ENCODE peak calls at places on chromosome 22, in ten cellular contexts. N is psoas muscle, U is sigmoid colon, V is astrocyte of the spinal cord, F is mucosa of descending colon, Y is Panc1, L is left lung, I is dorsolateral prefrontal cortex, D is neural progenitor cell, S is adrenal gland. X is an unnamed sample.

GRCh38 chr22:29700206-29700948 is 19.4 kb upstream of the CABP7 start:
- DNase-seq in U (no peak), L (no peak), F (no peak), N (no peak), V (no peak), S (no peak), Y (no peak), I (no peak), D (no peak), X (no peak)

GRCh38 chr22:28024422-28024888 is 105.4 kb upstream of the PITPNB start:
- DNase-seq in N (peak; percentile 92), D (no peak), L (peak; percentile 12), U (peak; percentile 45), S (peak; percentile 15), F (peak; percentile 5), I (no peak), V (no peak), Y (no peak), X (no peak)

GRCh38 chr22:31177420-31178162 is 17.6 kb downstream of the RNF185 start:
- DNase-seq in L (no peak), S (no peak), V (peak; percentile 87), I (no peak), F (no peak), U (no peak), N (no peak), D (no peak), Y (no peak), X (no peak)

GRCh38 chr22:45226681-45227186 is 14.0 kb downstream of the KIAA0930 start:
- DNase-seq in D (no peak), F (peak; percentile 46), I (peak; percentile 78), S (peak; percentile 67), L (peak; percentile 76), Y (no peak), U (no peak), N (peak; percentile 58), V (no peak), X (peak; percentile 85)

GRCh38 chr22:26669060-26669481 is 11.7 kb downstream of the MIAT start:
- DNase-seq in U (no peak), N (no peak), L (no peak), Y (no peak), S (peak; percentile 44), I (no peak), V (peak; percentile 30), F (no peak), D (peak; percentile 47), X (no peak)

GRCh38 chr22:35524966-35525686 is 15.5 kb upstream of the RASD2 start:
- DNase-seq in I (peak; percentile 49), Y (no peak), N (peak; percentile 73), S (no peak), U (peak; percentile 92), L (no peak), D (no peak), V (no peak), F (no peak), X (no peak)

GRCh38 chr22:50342651-50343540 is at the start of gene PPP6R2:
- DNase-seq in L (peak; percentile 82), N (peak; percentile 91), Y (no peak), D (peak; percentile 93), V (peak; percentile 56), F (peak; percentile 93), S (peak; percentile 81), U (peak; percentile 90), I (peak; percentile 81), X (peak; percentile 90)

GRCh38 chr22:44585559-44586121 is 87.6 kb upstream of the RTL6 start:
- DNase-seq in I (no peak), V (no peak), N (peak; percentile 28), F (no peak), U (peak; percentile 56), S (no peak), L (peak; percentile 8), D (no peak), Y (no peak), X (peak; percentile 32)

GRCh38 chr22:24925586-24926427 is 20.7 kb downstream of the LHFPL7 start:
- DNase-seq in L (no peak), F (no peak), D (peak; percentile 12), V (no peak), U (no peak), I (no peak), N (no peak), S (no peak), Y (no peak), X (no peak)
- TF ChIP-seq CTCF in L (no peak), F (no peak), D (peak; percentile 21), V (no peak), U (no peak), I (no peak), N (no peak), S (no peak), Y (no peak), X (no peak)

GRCh38 chr22:48088926-48089536 is 1326.6 kb downstream of the TBC1D22A start:
- DNase-seq in I (no peak), L (peak; percentile 22), S (peak; percentile 27), N (no peak), F (no peak), U (peak; percentile 71), D (no peak), Y (no peak), V (no peak), X (no peak)

GRCh38 chr22:48091656-48092223 is 1329.3 kb downstream of the TBC1D22A start:
- DNase-seq in Y (no peak), F (no peak), L (peak; percentile 13), D (no peak), V (no peak), N (no peak), U (no peak), S (no peak), I (no peak), X (no peak)

GRCh38 chr22:48091060-48091650 is 1328.7 kb downstream of the TBC1D22A start:
- DNase-seq in Y (no peak), U (peak; percentile 18), V (no peak), S (no peak), D (no peak), F (no peak), N (no peak), L (peak; percentile 10), I (no peak), X (no peak)

GRCh38 chr22:48089601-48090331 is 1327.3 kb downstream of the TBC1D22A start:
- DNase-seq in U (peak; percentile 86), Y (no peak), I (peak; percentile 54), N (peak; percentile 80), L (peak; percentile 41), F (peak; percentile 43), S (peak; percentile 88), D (no peak), V (no peak), X (no peak)

DNA sequence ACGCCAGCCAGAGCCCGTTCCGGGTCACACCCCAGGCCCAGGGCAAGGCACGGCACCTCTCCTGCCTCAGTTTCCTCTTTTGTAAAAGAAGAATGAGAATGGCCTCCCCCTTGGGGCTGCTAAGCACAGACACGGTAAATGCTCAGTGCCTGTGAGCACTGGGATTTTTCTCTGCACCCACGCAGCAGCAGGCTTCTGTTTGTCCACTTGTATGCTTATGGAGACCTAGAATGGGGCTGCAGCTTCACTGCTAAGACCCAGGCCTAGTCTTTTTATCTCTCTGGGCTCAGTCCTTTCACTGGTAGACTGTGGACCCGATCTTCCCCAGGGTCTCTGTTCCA is 1327.9 kb downstream of the TBC1D22A start:
- DNase-seq in S (no peak), V (no peak), U (no peak), N (no peak), I (no peak), Y (no peak), L (peak; percentile 3), D (no peak), F (no peak), X (no peak)
- H3K4me3 ChIP-seq in S (peak overlapping the region; percentile 48), V (no peak overlapping the region), U (peak overlapping the region; percentile 1), N (peak overlapping the region; percentile 22), I (no peak overlapping the region), Y (peak overlapping the region; percentile 13), L (no peak overlapping the region), D (no peak overlapping the region), F (no peak overlapping the region), X (peak overlapping the region; percentile 10)

DNA sequence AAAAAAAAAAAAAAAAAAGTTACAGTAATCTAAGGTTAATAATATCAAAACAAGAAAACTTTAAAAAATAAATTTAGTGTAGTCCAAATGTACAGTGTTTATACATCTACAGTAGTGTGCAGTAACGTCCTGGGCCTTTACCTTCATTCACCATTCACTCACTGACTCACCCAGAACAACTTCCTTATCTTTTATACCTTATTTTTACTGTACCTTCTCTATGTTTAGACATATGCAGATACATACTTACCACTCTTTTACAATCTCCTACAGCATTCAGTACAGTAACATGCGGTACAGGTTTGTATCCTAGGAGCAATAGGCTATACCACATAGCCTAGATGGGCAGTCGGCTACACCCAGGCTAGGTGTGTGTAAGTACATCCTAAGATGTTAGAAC is 38.5 kb downstream of the TCF20 start:
- DNase-seq in L (no peak), S (no peak), Y (no peak), F (no peak), N (no peak), U (no peak), D (no peak), V (no peak), I (no peak), X (no peak)
- TF ChIP-seq CTCF in L (no peak), S (no peak), Y (no peak), F (no peak), N (no peak), U (no peak), D (no peak), V (no peak), I (no peak), X (no peak)

GRCh38 chr22:23532756-23533155 is 47.3 kb downstream of the IGLL1 start:
- DNase-seq in F (peak; percentile 23), I (no peak), D (no peak), U (peak; percentile 54), Y (no peak), S (no peak), N (no peak), V (no peak), L (peak; percentile 6), X (no peak)

GRCh38 chr22:23534201-23534850 is 45.8 kb downstream of the IGLL1 start:
- DNase-seq in I (no peak), U (peak; percentile 46), D (no peak), F (peak; percentile 51), S (no peak), N (peak; percentile 41), Y (no peak), V (no peak), L (no peak), X (peak; percentile 37)

GRCh38 chr22:23534851-23535717 is 45.0 kb downstream of the IGLL1 start:
- DNase-seq in F (no peak), Y (no peak), L (peak; percentile 27), I (no peak), S (no peak), D (no peak), V (no peak), U (peak; percentile 60), N (peak; percentile 44), X (peak; percentile 41)

GRCh38 chr22:23533328-23533762 is 46.7 kb downstream of the IGLL1 start:
- DNase-seq in D (peak; percentile 91), Y (no peak), I (no peak), S (peak; percentile 55), L (peak; percentile 29), U (peak; percentile 56), N (peak; percentile 32), F (peak; percentile 52), V (no peak), X (peak; percentile 44)

DNA sequence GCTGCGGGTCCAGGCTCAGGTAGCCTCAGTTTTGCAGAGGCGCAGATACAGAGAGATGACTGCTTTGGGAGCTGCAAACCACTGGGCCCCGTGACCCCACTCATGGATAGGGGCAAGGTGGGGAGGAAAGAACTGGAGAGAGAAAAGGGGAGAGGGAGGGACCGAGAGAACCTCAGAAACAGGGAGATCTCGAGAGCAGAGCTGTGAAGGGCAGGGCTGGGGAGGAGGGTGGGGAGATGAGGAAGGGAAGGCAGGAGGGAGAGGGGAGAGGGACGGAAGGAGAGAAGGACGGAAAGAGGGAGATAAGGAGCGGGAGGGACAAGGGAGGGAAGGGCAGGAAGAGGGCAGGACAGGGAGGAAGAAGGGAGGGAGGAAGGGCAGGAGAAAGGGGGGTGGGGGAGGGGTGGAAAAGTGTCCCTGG is 46.3 kb downstream of the IGLL1 start:
- DNase-seq in L (no peak), U (peak; percentile 27), Y (no peak), F (peak; percentile 51), V (no peak), D (no peak), S (no peak), I (no peak), N (no peak), X (peak; percentile 16)
- H3K4me3 ChIP-seq in L (no peak overlapping the region), U (no peak overlapping the region), Y (no peak overlapping the region), F (no peak overlapping the region), V (no peak overlapping the region), D (no peak overlapping the region), S (no peak overlapping the region), I (no peak overlapping the region), N (no peak overlapping the region), X (no peak overlapping the region)